ENCODE peak calls at places on chromosome 4, in four cellular contexts. T is HCT116, W is K562, B is HepG2. A is an unnamed sample.

GRCh38 chr4:17197070-17197469 is 298.6 kb upstream of the LDB2 start:
- DNase-seq in W (no peak), T (no peak), B (no peak), A (no peak)

GRCh38 chr4:111323916-111324315 is 701.0 kb upstream of the PITX2 start:
- DNase-seq in T (no peak), B (no peak), W (no peak), A (no peak)

GRCh38 chr4:78360466-78360865 is 191.1 kb upstream of the ANXA3 start:
- DNase-seq in B (no peak), T (no peak), W (no peak), A (no peak)

GRCh38 chr4:164134388-164134787 is 619.5 kb upstream of the SMIM31 start:
- DNase-seq in W (no peak), T (no peak), B (no peak), A (no peak)

GRCh38 chr4:83010111-83010521 is 507 bp downstream of the LIN54 start:
- DNase-seq in B (no peak), T (no peak), W (no peak), A (no peak)

GRCh38 chr4:15451866-15452765 is 17.6 kb upstream of the CC2D2A start:
- DNase-seq in B (no peak), T (no peak), W (no peak), A (no peak)

GRCh38 chr4:45241976-45242375 is 515.6 kb upstream of the GNPDA2 start:
- DNase-seq in B (no peak), T (no peak), W (no peak), A (no peak)

GRCh38 chr4:174193438-174194015 is 89.9 kb downstream of the FBXO8 start:
- DNase-seq in B (no peak), W (no peak), T (no peak), A (no peak)

GRCh38 chr4:150648123-150648522 is 66.2 kb downstream of the MAB21L2 start:
- DNase-seq in T (no peak), B (no peak), W (no peak), A (no peak)

GRCh38 chr4:3683744-3684421 is 82.3 kb upstream of the ADRA2C start:
- DNase-seq in T (no peak), W (no peak), B (no peak), A (no peak)

GRCh38 chr4:68074397-68074796 is 55.3 kb downstream of the TMPRSS11F start:
- DNase-seq in W (no peak), T (no peak), B (no peak), A (no peak)

GRCh38 chr4:18931643-18932373 is 910.3 kb upstream of the LCORL start:
- DNase-seq in T (no peak), W (no peak), B (no peak), A (no peak)

GRCh38 chr4:148116264-148116663 is 325.9 kb downstream of the NR3C2 start:
- DNase-seq in B (no peak), T (no peak), W (no peak), A (no peak)

GRCh38 chr4:37889849-37890500 is 909 bp upstream of the TBC1D1 start:
- DNase-seq in T (no peak), B (no peak), W (no peak), A (no peak)

GRCh38 chr4:7044415-7044930 is 1.3 kb downstream of the TADA2B start:
- DNase-seq in W (no peak), B (no peak), T (no peak), A (no peak)

GRCh38 chr4:119050501-119051090 is 85.0 kb upstream of the MYOZ2 start:
- DNase-seq in T (no peak), W (no peak), B (no peak), A (no peak)

GRCh38 chr4:78971326-78971725 is 32.1 kb upstream of the PAQR3 start:
- DNase-seq in T (no peak), B (no peak), W (no peak), A (no peak)

GRCh38 chr4:176964116-176964691 is 171.5 kb upstream of the VEGFC start:
- DNase-seq in W (no peak), B (no peak), T (peak), A (no peak)

GRCh38 chr4:175971393-175972179 is 94.1 kb upstream of the WDR17 start:
- DNase-seq in B (no peak), T (no peak), W (no peak), A (no peak)

GRCh38 chr4:158657291-158657690 is 14.4 kb downstream of the C4orf46 start:
- DNase-seq in B (no peak), T (no peak), W (no peak), A (no peak)

GRCh38 chr4:42519803-42520417 is 122.6 kb downstream of the SHISA3 start:
- DNase-seq in T (peak), W (peak), B (peak), A (peak)

GRCh38 chr4:138611721-138612120 is 369.6 kb upstream of the SLC7A11 start:
- DNase-seq in W (no peak), B (no peak), T (no peak), A (no peak)

GRCh38 chr4:174210952-174211490 is 72.4 kb downstream of the FBXO8 start:
- DNase-seq in T (no peak), B (no peak), W (no peak), A (no peak)

GRCh38 chr4:128512161-128512560 is 224.5 kb upstream of the PGRMC2 start:
- DNase-seq in W (no peak), T (no peak), B (no peak), A (no peak)

GRCh38 chr4:8080754-8081065 is 77.9 kb downstream of the ABLIM2 start:
- DNase-seq in T (no peak), W (no peak), B (no peak), A (no peak)

GRCh38 chr4:6746721-6747689 is 31.0 kb downstream of the BLOC1S4 start:
- DNase-seq in W (no peak), B (no peak), T (no peak), A (no peak)

GRCh38 chr4:95548738-95549245 is at the start of gene UNC5C:
- DNase-seq in B (no peak), W (no peak), T (no peak), A (no peak)

GRCh38 chr4:74109116-74109791 is 10.3 kb upstream of the CXCL2 start:
- DNase-seq in W (no peak), B (no peak), T (peak), A (peak)

GRCh38 chr4:34974313-34974680 is 1270.0 kb downstream of the ARAP2 start:
- DNase-seq in W (no peak), B (no peak), T (no peak), A (no peak)

GRCh38 chr4:123349401-123350190 is 47.0 kb upstream of the SPRY1 start:
- DNase-seq in B (peak), W (peak), T (no peak), A (no peak)

GRCh38 chr4:6495296-6495590 is 22.8 kb upstream of the PPP2R2C start:
- DNase-seq in B (no peak), T (no peak), W (no peak), A (no peak)

GRCh38 chr4:7392438-7393374 is 42.0 kb downstream of the PSAPL1 start:
- DNase-seq in B (no peak), W (no peak), T (no peak), A (no peak)

GRCh38 chr4:129550281-129550785 is 454.4 kb downstream of the C4orf33 start:
- DNase-seq in W (no peak), T (no peak), B (peak), A (no peak)

GRCh38 chr4:151652841-151653547 is 107.8 kb downstream of the GATB start:
- DNase-seq in B (no peak), T (no peak), W (no peak), A (no peak)

GRCh38 chr4:113708250-113708649 is 53.3 kb downstream of the CAMK2D start:
- DNase-seq in W (no peak), B (no peak), T (no peak), A (no peak)

GRCh38 chr4:152616804-152617203 is 63.0 kb downstream of the TMEM154 start:
- DNase-seq in T (no peak), W (no peak), B (no peak), A (no peak)

GRCh38 chr4:170008376-170008775 is 17.8 kb downstream of the MFAP3L start:
- DNase-seq in W (no peak), T (no peak), B (no peak), A (no peak)

GRCh38 chr4:170008801-170009200 is 17.4 kb downstream of the MFAP3L start:
- DNase-seq in B (no peak), T (no peak), W (no peak), A (no peak)

GRCh38 chr4:170005472-170005871 is 20.7 kb downstream of the MFAP3L start:
- DNase-seq in T (no peak), B (no peak), W (no peak), A (no peak)

GRCh38 chr4:170009291-170009690 is 16.9 kb downstream of the MFAP3L start:
- DNase-seq in T (no peak), B (no peak), W (no peak), A (no peak)

GRCh38 chr4:170007113-170007512 is 19.1 kb downstream of the MFAP3L start:
- DNase-seq in T (no peak), W (peak), B (no peak), A (no peak)
- H3K27ac ChIP-seq in T (no peak), W (no peak), B (no peak), A (no peak)

GRCh38 chr4:26141101-26141830 is 179.5 kb upstream of the RBPJ start:
- DNase-seq in T (no peak), B (no peak), W (no peak), A (no peak)
- TF ChIP-seq TCF7L2 in T (no peak), B (no peak), W (no peak), A (no peak)

DNA sequence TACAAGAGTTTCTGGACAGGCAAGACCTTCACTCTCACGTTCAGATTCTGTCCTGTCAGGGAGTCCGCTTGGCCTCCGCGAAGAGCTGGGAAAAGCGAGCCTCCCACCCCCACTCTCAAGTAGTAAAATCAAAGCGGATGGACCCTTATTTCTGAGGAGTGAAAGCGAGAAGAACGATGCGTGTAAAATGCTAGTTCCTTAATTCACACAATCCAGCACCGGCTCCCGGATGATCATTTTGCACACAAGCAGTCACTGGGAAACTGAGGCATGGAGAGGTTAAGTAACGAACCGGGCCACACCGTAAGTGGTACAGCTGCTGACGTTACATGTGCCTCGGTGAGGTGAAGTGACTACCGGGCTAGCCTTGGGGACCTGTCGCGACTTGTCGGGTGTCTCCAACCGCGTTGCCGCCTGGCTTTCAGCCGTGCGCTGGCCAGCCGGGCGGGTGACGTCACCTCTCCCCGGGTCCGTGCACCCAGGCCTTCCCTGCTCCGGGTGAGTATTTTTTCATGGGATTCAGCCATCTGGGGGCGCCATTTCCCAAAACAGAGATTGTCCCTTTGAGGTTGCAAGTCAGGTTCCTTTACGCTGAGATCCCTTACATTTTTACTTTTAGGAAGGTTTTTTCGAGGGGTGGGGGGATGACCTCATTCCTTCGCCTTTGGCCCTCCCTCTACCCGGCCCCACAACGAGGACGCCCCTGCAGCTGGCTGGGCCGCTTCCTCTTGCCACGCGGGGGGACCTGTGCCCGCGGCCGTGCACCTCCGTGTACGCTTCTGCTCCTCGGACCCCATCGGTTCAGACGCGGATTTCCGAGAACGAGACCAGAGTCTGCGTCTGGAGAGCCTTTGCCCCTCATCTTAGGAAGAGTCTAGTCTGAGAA is 3.4 kb upstream of the SFRP2 start:
- DNase-seq in W (peak), B (no peak), T (no peak), A (no peak)
- H3K4me3 ChIP-seq in W (no peak), B (no peak), T (no peak), A (no peak)

DNA sequence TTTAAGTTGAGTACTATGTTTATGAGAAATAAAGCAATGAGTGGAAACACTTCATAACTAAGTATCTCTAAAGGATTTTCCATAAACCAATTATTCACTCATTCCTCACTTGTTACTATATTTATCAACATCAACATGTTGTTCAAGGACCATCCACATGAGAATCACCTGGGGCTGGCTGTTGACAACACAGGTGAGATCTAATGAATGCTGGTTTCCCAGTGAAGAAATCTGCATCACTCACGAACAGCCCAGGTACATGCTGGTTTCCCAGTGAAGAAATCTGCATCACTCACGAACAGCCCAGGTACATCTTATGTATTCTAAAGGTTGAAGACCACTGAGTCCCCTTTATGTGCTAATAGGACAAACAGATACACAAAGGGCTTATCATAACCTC is 32.5 kb downstream of the TSPAN5 start:
- DNase-seq in T (peak), B (no peak), W (no peak), A (no peak)
- H3K27ac ChIP-seq in T (peak), B (no peak), W (no peak), A (peak)

GRCh38 chr4:1852904-1853623 is 2.9 kb downstream of the LETM1 start:
- DNase-seq in T (no peak), B (no peak), W (peak), A (no peak)
- TF ChIP-seq TCF7L2 in T (no peak), B (no peak), W (no peak), A (no peak)

DNA sequence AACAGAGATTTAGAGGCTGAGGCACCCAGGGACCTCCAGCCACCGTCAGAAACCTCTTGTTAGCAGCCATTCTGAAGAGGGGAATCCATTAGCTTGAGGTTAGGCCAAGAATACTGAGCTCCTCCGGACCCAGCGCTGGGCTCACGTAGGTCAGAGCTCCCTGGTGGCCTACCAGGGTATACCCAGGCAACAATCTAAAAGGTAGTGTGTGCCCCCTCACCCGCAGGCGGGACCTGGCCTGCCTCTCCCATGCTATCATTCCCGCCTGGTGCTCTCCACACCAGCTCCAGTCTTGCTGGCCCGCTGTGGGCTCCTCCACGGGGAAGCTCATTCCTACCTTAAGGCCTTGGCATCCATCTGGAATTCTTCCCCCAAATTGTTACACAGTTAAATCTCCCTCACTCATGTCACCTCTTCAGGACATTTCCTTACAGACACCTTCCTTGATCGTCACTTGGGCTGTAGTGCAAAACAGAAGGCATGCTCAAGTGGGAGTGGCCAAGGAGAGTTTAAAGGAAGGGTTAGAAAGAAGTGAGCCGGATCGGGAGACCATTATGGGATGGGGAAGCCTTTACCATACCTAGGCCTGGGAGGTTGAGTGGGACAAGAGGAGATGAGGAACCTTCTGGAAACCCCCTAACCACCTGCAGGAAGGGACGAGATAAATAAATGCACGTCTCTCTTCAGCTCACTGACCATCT is 102.5 kb downstream of the UCHL1 start:
- DNase-seq in W (no peak), T (no peak), B (no peak), A (no peak)
- H3K4me3 ChIP-seq in W (no peak), T (peak), B (no peak), A (no peak)

GRCh38 chr4:183329244-183329643 is 7.0 kb upstream of the CLDN24 start:
- DNase-seq in T (no peak), W (no peak), B (no peak), A (no peak)

GRCh38 chr4:183327827-183328226 is 5.6 kb upstream of the CLDN24 start:
- DNase-seq in W (no peak), T (no peak), B (no peak), A (no peak)

GRCh38 chr4:183326853-183327252 is 4.6 kb upstream of the CLDN24 start:
- DNase-seq in T (no peak), W (no peak), B (peak), A (no peak)

GRCh38 chr4:183329954-183330742 is 7.9 kb upstream of the CLDN24 start:
- DNase-seq in T (no peak), W (no peak), B (no peak), A (no peak)

GRCh38 chr4:183328832-183329231 is 6.6 kb upstream of the CLDN24 start:
- DNase-seq in T (no peak), B (peak), W (no peak), A (no peak)
- H3K27ac ChIP-seq in T (no peak), B (no peak), W (no peak), A (no peak)

GRCh38 chr4:121696140-121696640 is 590 bp downstream of the ANXA5 start:
- DNase-seq in W (peak), T (no peak), B (peak), A (no peak)

GRCh38 chr4:121698119-121698732 is 1.4 kb upstream of the ANXA5 start:
- DNase-seq in T (no peak), B (no peak), W (no peak), A (no peak)

GRCh38 chr4:121696641-121697461 is at the start of gene ANXA5:
- DNase-seq in B (peak), W (peak), T (peak), A (no peak)

GRCh38 chr4:121701263-121701662 is 4.5 kb upstream of the ANXA5 start:
- DNase-seq in B (no peak), T (no peak), W (no peak), A (no peak)

DNA sequence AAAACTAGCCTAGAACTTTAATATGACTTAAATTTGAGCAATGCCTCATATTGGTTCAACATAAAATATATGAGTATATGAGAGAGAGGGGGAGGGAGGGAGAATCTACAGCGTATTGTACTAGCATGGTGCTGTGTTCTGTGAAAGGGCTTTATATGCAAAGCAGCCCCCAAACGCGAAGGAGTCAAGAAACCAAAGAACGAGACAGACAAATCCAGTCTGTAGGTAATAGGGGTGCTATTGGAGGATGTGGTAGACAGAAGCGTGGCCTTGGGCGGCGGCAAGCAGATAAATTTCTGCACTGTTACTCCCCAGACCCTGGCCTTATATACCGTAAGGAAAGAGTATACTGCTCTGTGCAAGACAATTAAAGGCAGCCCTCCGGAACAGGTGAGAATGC is 846 bp upstream of the ANXA5 start:
- DNase-seq in W (no peak), B (no peak), T (no peak), A (no peak)
- TF ChIP-seq TCF7L2 in W (no peak), B (no peak), T (no peak), A (no peak)

GRCh38 chr4:56505269-56506109 is at the start of gene ARL9:
- DNase-seq in T (no peak), B (no peak), W (no peak), A (no peak)
- H3K4me3 ChIP-seq in T (no peak), B (peak), W (no peak), A (peak)

DNA sequence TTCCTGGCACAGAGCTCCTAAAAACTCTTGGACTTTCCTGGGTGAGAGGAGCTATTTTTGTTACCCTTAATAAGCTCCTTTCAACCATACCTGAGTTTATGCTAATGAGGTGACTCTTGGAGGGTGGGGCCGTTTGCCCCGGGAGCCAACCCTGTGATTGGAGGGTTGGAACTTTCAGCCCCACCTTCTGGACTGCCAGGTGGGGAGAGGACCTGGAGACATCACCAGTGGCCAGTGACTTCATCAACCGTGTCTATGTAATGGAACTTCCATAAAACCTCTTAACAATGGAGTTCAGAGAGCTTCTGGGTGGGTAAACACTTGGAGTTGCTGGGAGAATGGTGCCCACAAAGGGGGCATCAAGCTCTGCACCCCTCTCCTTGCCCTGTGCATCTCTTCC is 17.9 kb upstream of the ENPP6 start:
- DNase-seq in B (no peak), T (no peak), W (no peak), A (no peak)
- H3K27ac ChIP-seq in B (no peak), T (no peak), W (no peak), A (no peak)